ENCODE peak calls at places on chromosomes 3 and 15, in seven cellular contexts. U is esophagus squamous epithelium, Q is DND-41, X is GM23248, N is endodermal cell, T is substantia nigra, S is Panc1. H is an unnamed sample.

GRCh38 chr3:51950899-51951298 is 4.3 kb upstream of the GPR62 start:
- DNase-seq in U (no peak), Q (no peak), X (no peak), N (no peak), T (no peak), S (no peak), H (no peak)

GRCh38 chr15:39454189-39454986 is 126.5 kb upstream of the THBS1 start:
- DNase-seq in U (no peak), Q (no peak), X (peak), N (no peak), T (no peak), S (no peak), H (no peak)

GRCh38 chr3:81886081-81886480 is 124.6 kb upstream of the GBE1 start:
- DNase-seq in U (no peak), Q (no peak), X (peak), N (no peak), T (no peak), S (no peak), H (no peak)

GRCh38 chr15:52071570-52071969 is 41.0 kb downstream of the BCL2L10 start:
- DNase-seq in U (no peak), Q (no peak), X (no peak), N (no peak), T (no peak), S (no peak), H (no peak)

GRCh38 chr3:73592154-73592877 is 32.4 kb downstream of the PDZRN3 start:
- DNase-seq in U (no peak), Q (no peak), X (no peak), N (no peak), T (no peak), S (no peak), H (no peak)

GRCh38 chr3:12483872-12484197 is 445 bp upstream of the TSEN2 start:
- DNase-seq in U (no peak), Q (no peak), X (no peak), N (no peak), T (no peak), S (no peak), H (no peak)

GRCh38 chr15:86183765-86184491 is 104.3 kb downstream of the AGBL1 start:
- DNase-seq in U (no peak), Q (no peak), X (no peak), N (no peak), T (no peak), S (no peak), H (no peak)

GRCh38 chr3:96264701-96265100 is 549.7 kb upstream of the EPHA6 start:
- DNase-seq in U (no peak), Q (no peak), X (no peak), N (no peak), T (no peak), S (no peak), H (no peak)

GRCh38 chr3:187112934-187113793 is 26.1 kb downstream of the RPL39L start:
- DNase-seq in U (no peak), Q (no peak), X (peak), N (no peak), T (no peak), S (peak), H (no peak)

GRCh38 chr3:108698461-108698860 is 58.7 kb downstream of the RETNLB start:
- DNase-seq in U (no peak), Q (no peak), X (no peak), N (no peak), T (no peak), S (no peak), H (no peak)

GRCh38 chr3:165669967-165670366 is 167.3 kb downstream of the BCHE start:
- DNase-seq in U (no peak), Q (no peak), X (no peak), N (no peak), T (no peak), S (no peak), H (no peak)

GRCh38 chr15:37138586-37138985 is 38.2 kb upstream of the MEIS2 start:
- DNase-seq in U (no peak), Q (peak), X (no peak), N (no peak), T (no peak), S (no peak), H (peak)

GRCh38 chr3:124117486-124117885 is 125.6 kb upstream of the ROPN1 start:
- DNase-seq in U (no peak), Q (no peak), X (peak), N (no peak), T (no peak), S (no peak), H (no peak)

GRCh38 chr3:142211034-142211433 is 14.4 kb downstream of the GK5 start:
- DNase-seq in U (no peak), Q (peak), X (no peak), N (peak), T (no peak), S (no peak), H (peak)

GRCh38 chr3:108605028-108605427 is 15.5 kb downstream of the DZIP3 start:
- DNase-seq in U (no peak), Q (no peak), X (no peak), N (no peak), T (no peak), S (no peak), H (no peak)

GRCh38 chr3:88235102-88235501 is 85.3 kb downstream of the C3orf38 start:
- DNase-seq in U (no peak), Q (no peak), X (peak), N (no peak), T (no peak), S (no peak), H (no peak)

GRCh38 chr3:127771746-127772145 is 50.6 kb downstream of the MGLL start:
- DNase-seq in U (no peak), Q (no peak), X (no peak), N (no peak), T (no peak), S (no peak), H (peak)

GRCh38 chr3:146065573-146066006 is 95.4 kb downstream of the PLOD2 start:
- DNase-seq in U (no peak), Q (peak), X (peak), N (no peak), T (no peak), S (peak), H (peak)

GRCh38 chr3:151226088-151226563 is 23.1 kb upstream of the GPR171 start:
- DNase-seq in U (no peak), Q (no peak), X (peak), N (no peak), T (no peak), S (no peak), H (no peak)

GRCh38 chr3:58630081-58630709 is 36.4 kb downstream of the FAM3D start:
- DNase-seq in U (no peak), Q (peak), X (peak), N (peak), T (no peak), S (peak), H (peak)

GRCh38 chr3:59444676-59445075 is 394.9 kb upstream of the CFAP20DC start:
- DNase-seq in U (no peak), Q (no peak), X (no peak), N (no peak), T (no peak), S (no peak), H (no peak)

GRCh38 chr3:14640157-14640562 is 11.4 kb upstream of the CCDC174 start:
- DNase-seq in U (no peak), Q (no peak), X (peak), N (peak), T (no peak), S (no peak), H (no peak)

GRCh38 chr3:149307435-149307783 is 26.0 kb downstream of the TM4SF18 start:
- DNase-seq in U (no peak), Q (no peak), X (no peak), N (no peak), T (no peak), S (no peak), H (no peak)

GRCh38 chr3:187833375-187833774 is 88.1 kb upstream of the BCL6 start:
- DNase-seq in U (no peak), Q (no peak), X (no peak), N (no peak), T (no peak), S (no peak), H (no peak)

GRCh38 chr3:52085883-52086282 is 29.5 kb upstream of the DUSP7 start:
- DNase-seq in U (no peak), Q (no peak), X (no peak), N (no peak), T (no peak), S (no peak), H (no peak)

GRCh38 chr3:45881031-45882022 is 5.0 kb upstream of the CCR9 start:
- DNase-seq in U (no peak), Q (peak), X (peak), N (no peak), T (no peak), S (no peak), H (peak)

GRCh38 chr3:126104742-126105605 is 21.1 kb upstream of the SLC41A3 start:
- DNase-seq in U (no peak), Q (no peak), X (no peak), N (peak), T (no peak), S (no peak), H (no peak)

GRCh38 chr3:134911611-134912604 is 116.8 kb downstream of the EPHB1 start:
- DNase-seq in U (no peak), Q (no peak), X (no peak), N (no peak), T (no peak), S (no peak), H (no peak)

GRCh38 chr3:184323696-184324095 is 9.3 kb downstream of the EIF4G1 start:
- DNase-seq in U (no peak), Q (no peak), X (no peak), N (no peak), T (no peak), S (no peak), H (no peak)

GRCh38 chr3:97421565-97421964 is 343.0 kb upstream of the ARL6 start:
- DNase-seq in U (no peak), Q (no peak), X (no peak), N (no peak), T (no peak), S (no peak), H (no peak)

GRCh38 chr15:68299436-68299835 is 21.9 kb downstream of the FEM1B start:
- DNase-seq in U (no peak), Q (no peak), X (peak), N (no peak), T (no peak), S (no peak), H (no peak)

DNA sequence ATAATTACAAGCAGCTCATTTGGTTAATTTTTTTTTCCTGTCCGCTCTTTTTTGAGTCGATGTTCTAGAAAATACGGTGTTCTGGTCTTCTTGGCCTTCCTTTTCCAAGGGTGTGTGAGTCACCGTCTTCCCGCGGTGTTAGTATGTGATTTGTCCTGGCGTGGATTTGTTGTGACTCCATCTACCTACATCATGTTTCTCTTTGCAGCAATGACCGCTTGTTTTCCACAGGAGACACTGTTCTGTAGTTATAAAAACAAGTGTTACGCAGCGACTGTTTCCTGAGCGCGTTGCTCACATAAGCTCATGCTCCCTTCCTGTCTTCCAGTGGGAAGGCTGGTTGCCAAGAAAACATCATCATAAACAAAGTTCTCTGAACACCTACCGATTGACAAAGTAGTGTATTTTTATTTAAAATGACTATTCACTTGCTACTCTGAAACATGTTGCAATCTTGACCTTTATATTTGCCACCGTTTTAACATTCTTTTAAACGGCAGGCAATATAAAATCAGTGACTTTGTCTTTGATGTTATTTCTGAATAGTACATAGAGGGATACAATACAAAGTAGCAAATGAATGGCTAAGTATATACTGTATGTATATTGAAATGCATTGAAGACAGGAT is 19.0 kb downstream of the USP13 start:
- DNase-seq in U (no peak), Q (no peak), X (no peak), N (no peak), T (no peak), S (no peak), H (no peak)
- H3K27ac ChIP-seq in U (peak), Q (no peak), X (no peak), N (no peak), T (no peak), S (no peak), H (no peak)

GRCh38 chr3:195094211-195094921 is 176.6 kb downstream of the XXYLT1 start:
- DNase-seq in U (no peak), Q (peak), X (no peak), N (no peak), T (no peak), S (no peak), H (peak)
- H3K27ac ChIP-seq in U (no peak), Q (no peak), X (no peak), N (peak), T (no peak), S (peak), H (peak)

GRCh38 chr15:75045332-75046015 is 22.1 kb downstream of the PPCDC start:
- DNase-seq in U (no peak), Q (no peak), X (no peak), N (no peak), T (no peak), S (no peak), H (no peak)
- H3K27ac ChIP-seq in U (peak), Q (no peak), X (no peak), N (no peak), T (no peak), S (no peak), H (no peak)

GRCh38 chr3:98977520-98977919 is 76.0 kb upstream of the DCBLD2 start:
- DNase-seq in U (no peak), Q (no peak), X (peak), N (no peak), T (no peak), S (no peak), H (no peak)
- H3K27ac ChIP-seq in U (no peak), Q (no peak), X (peak), N (no peak), T (no peak), S (no peak), H (no peak)

GRCh38 chr3:159762981-159763465 is 225.6 kb upstream of the IL12A start:
- DNase-seq in U (peak), Q (no peak), X (peak), N (peak), T (peak), S (no peak), H (peak)

GRCh38 chr3:159760056-159760455 is 228.6 kb upstream of the IL12A start:
- DNase-seq in U (no peak), Q (no peak), X (no peak), N (no peak), T (no peak), S (no peak), H (no peak)

GRCh38 chr3:159761377-159761776 is 227.3 kb upstream of the IL12A start:
- DNase-seq in U (no peak), Q (no peak), X (peak), N (no peak), T (no peak), S (no peak), H (no peak)

GRCh38 chr3:159762238-159762637 is 226.4 kb upstream of the IL12A start:
- DNase-seq in U (no peak), Q (no peak), X (peak), N (no peak), T (no peak), S (no peak), H (no peak)

DNA sequence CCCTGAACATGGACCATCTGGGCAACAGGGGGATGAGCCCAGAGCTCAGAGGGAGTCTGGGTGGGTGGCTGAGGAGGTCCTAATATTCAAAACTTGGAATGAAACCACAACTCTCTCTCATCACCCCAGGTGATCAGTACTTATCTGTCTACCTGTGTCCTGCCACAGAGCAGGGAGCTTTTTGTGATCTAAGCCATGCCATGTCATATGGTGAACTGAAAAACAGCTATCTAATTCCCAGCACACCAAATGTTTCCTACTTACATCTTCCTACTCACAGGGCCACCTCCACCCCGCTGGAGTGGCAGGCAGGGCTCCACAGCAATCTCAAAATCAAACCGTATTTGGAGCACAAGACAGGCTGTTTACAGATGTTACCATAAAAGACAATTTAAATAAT is 226.8 kb upstream of the IL12A start:
- DNase-seq in U (no peak), Q (no peak), X (no peak), N (no peak), T (no peak), S (no peak), H (no peak)
- H3K27ac ChIP-seq in U (peak), Q (no peak), X (peak), N (no peak), T (no peak), S (peak), H (no peak)

GRCh38 chr15:101126618-101127502 is 125.0 kb downstream of the CHSY1 start:
- DNase-seq in U (no peak), Q (peak), X (peak), N (peak), T (no peak), S (no peak), H (no peak)
- H3K27ac ChIP-seq in U (peak), Q (peak), X (peak), N (no peak), T (peak), S (peak), H (peak)

GRCh38 chr3:9409981-9410849 is 12.8 kb downstream of the SETD5 start:
- DNase-seq in U (no peak), Q (no peak), X (no peak), N (no peak), T (no peak), S (no peak), H (no peak)
- H3K27ac ChIP-seq in U (no peak), Q (no peak), X (no peak), N (no peak), T (no peak), S (no peak), H (peak)

GRCh38 chr3:120743556-120744195 is 1.1 kb downstream of the GTF2E1 start:
- DNase-seq in U (no peak), Q (no peak), X (peak), N (no peak), T (no peak), S (no peak), H (no peak)

GRCh38 chr3:120743081-120743365 is 479 bp downstream of the GTF2E1 start:
- DNase-seq in U (no peak), Q (peak), X (peak), N (no peak), T (no peak), S (no peak), H (no peak)

GRCh38 chr3:120742198-120743080 is at the start of the genes GTF2E1 and RABL3:
- DNase-seq in U (peak), Q (peak), X (peak), N (peak), T (peak), S (peak), H (peak)

GRCh38 chr3:120741320-120741719 is 996 bp downstream of the RABL3 start:
- DNase-seq in U (no peak), Q (no peak), X (no peak), N (no peak), T (no peak), S (no peak), H (no peak)

DNA sequence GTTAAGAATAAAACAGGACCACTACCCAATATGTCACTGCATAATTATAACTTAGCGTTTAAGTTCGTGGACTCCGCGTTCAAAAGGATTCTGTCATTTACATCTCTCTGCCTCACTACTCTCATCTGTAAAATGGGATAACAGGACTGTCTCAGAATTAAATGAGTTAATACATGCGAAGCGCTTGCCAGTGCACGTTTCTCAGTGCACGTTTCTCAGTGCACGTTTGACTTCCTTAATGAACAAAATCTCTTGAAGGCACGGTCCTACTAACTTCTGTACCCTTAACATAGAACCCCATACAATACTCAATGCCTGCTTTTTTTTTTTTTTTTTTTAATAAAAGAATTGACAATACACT is 499 bp downstream of the RABL3 start:
- DNase-seq in U (no peak), Q (no peak), X (peak), N (no peak), T (no peak), S (peak), H (no peak)
- H3K27ac ChIP-seq in U (peak), Q (peak), X (peak), N (no peak), T (peak), S (peak), H (peak)